ENCODE peak calls at places on chromosome 1, in eight cellular contexts. O, V, J, X, E, Z, F and P are unnamed samples.

GRCh38 chr1:46099215-46099614 is 33.2 kb downstream of the PIK3R3 start:
- DNase-seq in O (no peak), V (no peak), J (no peak), X (no peak), E (no peak), Z (no peak), F (no peak), P (no peak)

GRCh38 chr1:68819190-68819829 is 322.4 kb upstream of the DEPDC1 start:
- DNase-seq in O (no peak), V (no peak), J (no peak), X (no peak), E (peak; percentile 31), Z (peak; percentile 10), F (no peak), P (no peak)

GRCh38 chr1:42136466-42136865 is 16.7 kb upstream of the GUCA2B start:
- DNase-seq in O (no peak), V (no peak), J (no peak), X (no peak), E (no peak), Z (no peak), F (no peak), P (no peak)

GRCh38 chr1:14778882-14779594 is 180.6 kb downstream of the KAZN start:
- DNase-seq in O (peak; percentile 30), V (no peak), J (no peak), X (peak; percentile 64), E (peak; percentile 21), Z (peak; percentile 39), F (no peak), P (no peak)

GRCh38 chr1:81876901-81877750 is 76.4 kb downstream of the ADGRL2 start:
- DNase-seq in O (no peak), V (no peak), J (no peak), X (no peak), E (no peak), Z (no peak), F (no peak), P (no peak)

GRCh38 chr1:180188103-180188506 is 33.4 kb downstream of the QSOX1 start:
- DNase-seq in O (peak; percentile 54), V (no peak), J (no peak), X (peak; percentile 44), E (no peak), Z (peak; percentile 50), F (no peak), P (peak; percentile 45)

GRCh38 chr1:240414237-240414636 is 197.7 kb downstream of the GREM2 start:
- DNase-seq in O (no peak), V (no peak), J (no peak), X (no peak), E (no peak), Z (no peak), F (no peak), P (no peak)

GRCh38 chr1:147202576-147202975 is 22.6 kb downstream of the FMO5 start:
- DNase-seq in O (no peak), V (no peak), J (no peak), X (no peak), E (no peak), Z (no peak), F (no peak), P (no peak)

GRCh38 chr1:15526021-15526489 is 593 bp upstream of the DNAJC16 start:
- DNase-seq in O (peak; percentile 46), V (no peak), J (peak; percentile 80), X (no peak), E (no peak), Z (no peak), F (no peak), P (peak; percentile 27)

GRCh38 chr1:208939545-208940085 is 643.9 kb upstream of the CAMK1G start:
- DNase-seq in O (no peak), V (no peak), J (no peak), X (no peak), E (no peak), Z (no peak), F (no peak), P (no peak)

GRCh38 chr1:224524679-224525078 is 90.1 kb upstream of the WDR26 start:
- DNase-seq in O (no peak), V (no peak), J (no peak), X (no peak), E (no peak), Z (no peak), F (no peak), P (no peak)

GRCh38 chr1:32014199-32014936 is 700 bp downstream of the KHDRBS1 start:
- DNase-seq in O (peak; percentile 56), V (peak; percentile 82), J (peak; percentile 89), X (peak; percentile 54), E (no peak), Z (no peak), F (peak; percentile 79), P (peak; percentile 39)

GRCh38 chr1:32014937-32015363 is 1.3 kb downstream of the KHDRBS1 start:
- DNase-seq in O (no peak), V (no peak), J (no peak), X (no peak), E (no peak), Z (no peak), F (no peak), P (no peak)

GRCh38 chr1:32012709-32013385 is 821 bp upstream of the KHDRBS1 start:
- DNase-seq in O (no peak), V (no peak), J (no peak), X (no peak), E (no peak), Z (no peak), F (no peak), P (no peak)

GRCh38 chr1:32010246-32010645 is 3.4 kb upstream of the KHDRBS1 start:
- DNase-seq in O (no peak), V (no peak), J (no peak), X (no peak), E (no peak), Z (no peak), F (no peak), P (no peak)

DNA sequence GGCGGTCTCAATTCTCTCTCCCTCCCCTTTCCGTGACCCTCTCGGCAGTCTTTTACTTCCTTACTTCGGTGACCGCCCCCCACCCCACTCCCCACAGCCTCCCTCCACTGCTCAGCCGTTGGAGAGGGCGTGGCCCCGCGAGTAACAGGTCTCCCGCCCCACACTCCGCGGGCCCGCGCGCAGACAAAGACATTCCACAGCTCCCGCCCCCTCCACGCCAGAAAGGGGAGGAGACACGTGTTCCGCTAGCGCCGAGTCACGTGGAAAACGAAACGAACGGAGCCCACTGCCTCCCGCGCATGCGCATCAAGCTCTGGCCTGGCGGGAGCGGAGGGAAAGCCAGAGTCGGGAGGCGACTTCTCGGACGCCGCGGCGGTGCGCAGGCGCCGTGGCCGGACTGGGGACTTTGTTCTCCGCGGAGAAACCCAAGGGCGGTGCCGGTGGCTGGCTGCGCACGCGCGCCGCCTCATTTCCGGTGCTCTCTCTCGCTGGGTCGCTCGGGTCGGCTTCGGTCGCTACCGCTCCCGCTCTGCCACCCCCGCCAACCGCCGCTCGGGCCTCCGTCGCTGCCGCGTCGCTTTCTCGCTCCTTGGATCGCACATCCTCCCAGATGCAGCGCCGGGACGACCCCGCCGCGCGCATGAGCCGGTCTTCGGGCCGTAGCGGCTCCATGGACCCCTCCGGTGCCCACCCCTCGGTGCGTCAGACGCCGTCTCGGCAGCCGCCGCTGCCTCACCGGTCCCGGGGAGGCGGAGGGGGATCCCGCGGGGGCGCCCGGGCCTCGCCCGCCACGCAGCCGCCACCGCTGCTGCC is at the start of gene KHDRBS1:
- DNase-seq in O (peak; percentile 99), V (peak; percentile 100), J (peak; percentile 99), X (peak; percentile 99), E (peak; percentile 97), Z (peak; percentile 98), F (peak; percentile 100), P (peak; percentile 98)
- TF ChIP-seq POLR2A in O (peak; percentile 96), V (peak; percentile 88), J (peak; percentile 57), X (no peak), E (peak; percentile 76), Z (peak; percentile 82), F (peak; percentile 91), P (peak; percentile 87)

DNA sequence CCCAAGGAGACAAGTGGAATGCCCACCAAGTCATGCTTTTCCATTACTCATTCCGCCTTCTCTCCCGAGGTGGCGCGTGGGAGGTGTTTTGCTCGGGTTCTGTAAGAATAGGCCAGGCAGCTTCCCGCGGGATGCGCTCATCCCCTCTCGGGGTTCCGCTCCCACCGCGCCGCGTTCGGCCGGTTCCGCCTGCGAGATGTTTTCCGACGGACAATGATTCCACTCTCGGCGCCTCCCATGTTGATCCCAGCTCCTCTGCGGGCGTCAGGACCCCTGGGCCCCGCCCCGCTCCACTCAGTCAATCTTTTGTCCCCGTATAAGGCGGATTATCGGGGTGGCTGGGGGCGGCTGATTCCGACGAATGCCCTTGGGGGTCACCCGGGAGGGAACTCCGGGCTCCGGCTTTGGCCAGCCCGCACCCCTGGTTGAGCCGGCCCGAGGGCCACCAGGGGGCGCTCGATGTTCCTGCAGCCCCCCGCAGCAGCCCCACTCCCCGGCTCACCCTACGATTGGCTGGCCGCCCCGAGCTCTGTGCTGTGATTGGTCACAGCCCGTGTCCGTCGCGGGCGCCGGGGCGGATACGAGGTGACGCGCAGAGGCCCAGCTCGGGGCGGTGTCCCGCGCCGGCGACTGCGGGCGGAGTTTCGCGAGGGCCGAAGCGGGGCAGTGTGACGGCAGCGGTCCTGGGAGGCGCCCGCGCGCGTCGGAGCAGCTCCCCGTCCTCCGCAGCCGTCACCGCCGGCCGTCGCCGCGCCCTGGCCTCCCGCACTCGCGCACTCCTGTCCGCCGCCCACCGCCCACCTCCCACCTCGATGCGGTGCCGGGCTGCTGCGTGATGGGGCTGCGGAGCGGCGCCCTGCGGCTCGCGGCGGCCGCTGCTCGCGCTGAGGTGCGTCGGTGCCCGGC is at the start of gene KIF1B:
- DNase-seq in O (peak; percentile 99), V (peak; percentile 99), J (peak; percentile 98), X (peak; percentile 99), E (peak; percentile 93), Z (peak; percentile 100), F (peak; percentile 99), P (peak; percentile 99)
- TF ChIP-seq POLR2AphosphoS5 in O (peak; percentile 96), V (no peak), J (peak; percentile 97), X (peak; percentile 96), E (peak; percentile 86), Z (no peak), F (peak; percentile 97), P (peak; percentile 89)

GRCh38 chr1:204441558-204441957 is 29.9 kb upstream of the PPP1R15B start:
- DNase-seq in O (no peak), V (no peak), J (no peak), X (no peak), E (no peak), Z (no peak), F (no peak), P (no peak)
- TF ChIP-seq POLR2A in O (no peak), V (no peak), J (no peak), X (no peak), E (no peak), Z (no peak), F (no peak), P (no peak)

GRCh38 chr1:67688526-67689219 is 3.7 kb downstream of the GADD45A start:
- DNase-seq in O (no peak), V (no peak), J (no peak), X (no peak), E (no peak), Z (no peak), F (no peak), P (no peak)

GRCh38 chr1:67686272-67687197 is 1.5 kb downstream of the GADD45A start:
- DNase-seq in O (peak; percentile 80), V (peak; percentile 85), J (peak; percentile 94), X (peak; percentile 82), E (peak; percentile 91), Z (peak; percentile 28), F (peak; percentile 88), P (peak; percentile 88)

GRCh38 chr1:67687198-67687545 is 2.2 kb downstream of the GADD45A start:
- DNase-seq in O (no peak), V (no peak), J (no peak), X (no peak), E (no peak), Z (no peak), F (no peak), P (no peak)

GRCh38 chr1:67689267-67690017 is 4.4 kb downstream of the GADD45A start:
- DNase-seq in O (no peak), V (no peak), J (no peak), X (no peak), E (no peak), Z (no peak), F (no peak), P (no peak)

GRCh38 chr1:67687649-67688048 is 2.6 kb downstream of the GADD45A start:
- DNase-seq in O (no peak), V (no peak), J (no peak), X (no peak), E (no peak), Z (no peak), F (no peak), P (no peak)
- TF ChIP-seq POLR2AphosphoS5 in O (no peak), V (no peak), J (no peak), X (no peak), E (no peak), Z (no peak), F (no peak), P (no peak)